ENCODE peak calls at places on chromosomes 12 and 14, in four cellular contexts. One of them, this sample, is unnamed.

GRCh38 chr12:57461904-57462306 is 2.3 kb downstream of the GLI1 start:
- DNase-seq in neural crest cell: no peak
- DNase-seq in MM.1S: no peak
- DNase-seq in AG04450: no peak
- DNase-seq in this sample: no peak

GRCh38 chr12:45357547-45358417 is 141.9 kb downstream of the ANO6 start:
- DNase-seq in neural crest cell: no peak
- DNase-seq in MM.1S: no peak
- DNase-seq in AG04450: no peak
- DNase-seq in this sample: no peak

GRCh38 chr12:56916296-56916995 is 17.8 kb downstream of the SDR9C7 start:
- DNase-seq in neural crest cell: no peak
- DNase-seq in AG04450: no peak
- DNase-seq in MM.1S: no peak
- DNase-seq in this sample: no peak

GRCh38 chr12:22100952-22101748 is 55.1 kb downstream of the CMAS start:
- DNase-seq in neural crest cell: peak; percentile 28
- DNase-seq in AG04450: peak; percentile 15
- DNase-seq in MM.1S: peak; percentile 65
- DNase-seq in this sample: peak; percentile 22

GRCh38 chr14:47365248-47365647 is 310.2 kb downstream of the MDGA2 start:
- DNase-seq in AG04450: no peak
- DNase-seq in MM.1S: no peak
- DNase-seq in neural crest cell: peak; percentile 16
- DNase-seq in this sample: no peak

GRCh38 chr12:57693317-57693658 is 644 bp upstream of the OS9 start:
- DNase-seq in AG04450: no peak
- DNase-seq in neural crest cell: no peak
- DNase-seq in MM.1S: no peak
- DNase-seq in this sample: no peak

GRCh38 chr12:54017845-54018607 is 9.2 kb downstream of the HOXC8 start:
- DNase-seq in AG04450: no peak
- DNase-seq in MM.1S: peak; percentile 56
- DNase-seq in neural crest cell: peak; percentile 55
- DNase-seq in this sample: no peak

GRCh38 chr14:65071544-65071943 is 30.8 kb downstream of the MAX start:
- DNase-seq in MM.1S: no peak
- DNase-seq in AG04450: no peak
- DNase-seq in neural crest cell: no peak
- DNase-seq in this sample: no peak

GRCh38 chr12:110371408-110372055 is 32.0 kb downstream of the ANAPC7 start:
- DNase-seq in MM.1S: no peak
- DNase-seq in AG04450: no peak
- DNase-seq in neural crest cell: no peak
- DNase-seq in this sample: no peak

GRCh38 chr14:97218713-97219355 is 421.7 kb downstream of the VRK1 start:
- DNase-seq in AG04450: no peak
- DNase-seq in neural crest cell: peak; percentile 43
- DNase-seq in MM.1S: no peak
- DNase-seq in this sample: no peak

GRCh38 chr14:77878783-77879182 is 78.9 kb downstream of the ADCK1 start:
- DNase-seq in MM.1S: no peak
- DNase-seq in AG04450: no peak
- DNase-seq in neural crest cell: no peak
- DNase-seq in this sample: no peak

GRCh38 chr12:107903377-107904061 is 129.0 kb downstream of the ASCL4 start:
- DNase-seq in MM.1S: peak; percentile 81
- DNase-seq in AG04450: no peak
- DNase-seq in neural crest cell: peak; percentile 36
- DNase-seq in this sample: no peak

GRCh38 chr14:66003082-66003740 is 483.0 kb upstream of the CCDC196 start:
- DNase-seq in neural crest cell: no peak
- DNase-seq in AG04450: no peak
- DNase-seq in MM.1S: no peak
- DNase-seq in this sample: no peak

GRCh38 chr14:61589691-61590521 is 105.4 kb upstream of the HIF1A start:
- DNase-seq in MM.1S: no peak
- DNase-seq in AG04450: no peak
- DNase-seq in neural crest cell: no peak
- DNase-seq in this sample: no peak

GRCh38 chr12:6941267-6941666 is 2.3 kb upstream of the RNU7-1 start:
- DNase-seq in AG04450: no peak
- DNase-seq in MM.1S: no peak
- DNase-seq in neural crest cell: no peak
- DNase-seq in this sample: no peak

GRCh38 chr12:130177615-130178014 is 15.4 kb downstream of the FZD10 start:
- DNase-seq in MM.1S: no peak
- DNase-seq in neural crest cell: no peak
- DNase-seq in AG04450: no peak
- DNase-seq in this sample: no peak

GRCh38 chr14:50520947-50521815 is 11.2 kb downstream of the MAP4K5 start:
- DNase-seq in neural crest cell: no peak
- DNase-seq in MM.1S: no peak
- DNase-seq in AG04450: peak; percentile 54
- DNase-seq in this sample: no peak

GRCh38 chr12:23887055-23887835 is 62.2 kb downstream of the SOX5 start:
- DNase-seq in neural crest cell: no peak
- DNase-seq in MM.1S: no peak
- DNase-seq in AG04450: no peak
- DNase-seq in this sample: no peak

GRCh38 chr14:61652526-61653262 is 42.6 kb upstream of the HIF1A start:
- DNase-seq in AG04450: no peak
- DNase-seq in MM.1S: no peak
- DNase-seq in neural crest cell: no peak
- DNase-seq in this sample: no peak

GRCh38 chr12:524167-524951 is 64.6 kb downstream of the B4GALNT3 start:
- DNase-seq in AG04450: no peak
- DNase-seq in neural crest cell: no peak
- DNase-seq in MM.1S: no peak
- DNase-seq in this sample: no peak

GRCh38 chr14:26204954-26205479 is 392.8 kb downstream of the NOVA1 start:
- DNase-seq in MM.1S: no peak
- DNase-seq in AG04450: no peak
- DNase-seq in neural crest cell: peak; percentile 40
- DNase-seq in this sample: no peak